ENCODE peak calls at places on chromosomes 12 and 14, in six cellular contexts. One of them, this sample, is unnamed.

GRCh38 chr12:49937639-49938300 is 12.8 kb upstream of the AQP2 start:
- DNase-seq in natural killer cell treated with Interleukin-12 subunit alpha and Interleukin-12 subunit beta and Interleukin-15 and Interleukin-18, amount 100 ng/mL, for 72 hours: no peak
- DNase-seq in NCI-H345: no peak
- DNase-seq in pons: no peak
- DNase-seq in adrenal gland: no peak
- DNase-seq in T-helper 2 cell: no peak
- DNase-seq in this sample: no peak

GRCh38 chr12:1552978-1553471 is 41.4 kb downstream of the FBXL14 start:
- DNase-seq in natural killer cell treated with Interleukin-12 subunit alpha and Interleukin-12 subunit beta and Interleukin-15 and Interleukin-18, amount 100 ng/mL, for 72 hours: no peak
- DNase-seq in NCI-H345: no peak
- DNase-seq in pons: no peak
- DNase-seq in adrenal gland: no peak
- DNase-seq in T-helper 2 cell: no peak
- DNase-seq in this sample: no peak

GRCh38 chr12:13268606-13269005 is 72.1 kb downstream of the EMP1 start:
- DNase-seq in natural killer cell treated with Interleukin-12 subunit alpha and Interleukin-12 subunit beta and Interleukin-15 and Interleukin-18, amount 100 ng/mL, for 72 hours: no peak
- DNase-seq in NCI-H345: no peak
- DNase-seq in pons: no peak
- DNase-seq in adrenal gland: no peak
- DNase-seq in T-helper 2 cell: no peak
- DNase-seq in this sample: no peak

GRCh38 chr14:61444215-61444768 is 122.9 kb downstream of the PRKCH start:
- DNase-seq in natural killer cell treated with Interleukin-12 subunit alpha and Interleukin-12 subunit beta and Interleukin-15 and Interleukin-18, amount 100 ng/mL, for 72 hours: peak
- DNase-seq in NCI-H345: no peak
- DNase-seq in pons: no peak
- DNase-seq in adrenal gland: no peak
- DNase-seq in T-helper 2 cell: peak
- DNase-seq in this sample: no peak

GRCh38 chr14:68458840-68459469 is 333.9 kb downstream of the ZFP36L1 start:
- DNase-seq in natural killer cell treated with Interleukin-12 subunit alpha and Interleukin-12 subunit beta and Interleukin-15 and Interleukin-18, amount 100 ng/mL, for 72 hours: no peak
- DNase-seq in NCI-H345: peak
- DNase-seq in pons: peak
- DNase-seq in adrenal gland: peak
- DNase-seq in T-helper 2 cell: no peak
- DNase-seq in this sample: no peak

GRCh38 chr12:116783503-116784237 is 45.6 kb downstream of the RNFT2 start:
- DNase-seq in natural killer cell treated with Interleukin-12 subunit alpha and Interleukin-12 subunit beta and Interleukin-15 and Interleukin-18, amount 100 ng/mL, for 72 hours: no peak
- DNase-seq in NCI-H345: no peak
- DNase-seq in pons: no peak
- DNase-seq in adrenal gland: no peak
- DNase-seq in T-helper 2 cell: no peak
- DNase-seq in this sample: no peak

GRCh38 chr12:89151536-89151935 is 200.8 kb downstream of the DUSP6 start:
- DNase-seq in natural killer cell treated with Interleukin-12 subunit alpha and Interleukin-12 subunit beta and Interleukin-15 and Interleukin-18, amount 100 ng/mL, for 72 hours: no peak
- DNase-seq in NCI-H345: no peak
- DNase-seq in pons: no peak
- DNase-seq in adrenal gland: no peak
- DNase-seq in T-helper 2 cell: no peak
- DNase-seq in this sample: no peak

GRCh38 chr14:58866386-58866785 is 228.6 kb downstream of the DACT1 start:
- DNase-seq in natural killer cell treated with Interleukin-12 subunit alpha and Interleukin-12 subunit beta and Interleukin-15 and Interleukin-18, amount 100 ng/mL, for 72 hours: no peak
- DNase-seq in NCI-H345: no peak
- DNase-seq in pons: peak
- DNase-seq in adrenal gland: no peak
- DNase-seq in T-helper 2 cell: no peak
- DNase-seq in this sample: no peak

GRCh38 chr14:94596361-94596760 is 15.1 kb downstream of the SERPINA5 start:
- DNase-seq in natural killer cell treated with Interleukin-12 subunit alpha and Interleukin-12 subunit beta and Interleukin-15 and Interleukin-18, amount 100 ng/mL, for 72 hours: no peak
- DNase-seq in NCI-H345: no peak
- DNase-seq in pons: no peak
- DNase-seq in adrenal gland: no peak
- DNase-seq in T-helper 2 cell: no peak
- DNase-seq in this sample: no peak

GRCh38 chr14:93997082-93997481 is at the start of gene CCDC197:
- DNase-seq in natural killer cell treated with Interleukin-12 subunit alpha and Interleukin-12 subunit beta and Interleukin-15 and Interleukin-18, amount 100 ng/mL, for 72 hours: no peak
- DNase-seq in NCI-H345: no peak
- DNase-seq in pons: no peak
- DNase-seq in adrenal gland: peak
- DNase-seq in T-helper 2 cell: no peak
- DNase-seq in this sample: no peak

GRCh38 chr14:81273521-81273920 is 52.8 kb upstream of the GTF2A1 start:
- DNase-seq in natural killer cell treated with Interleukin-12 subunit alpha and Interleukin-12 subunit beta and Interleukin-15 and Interleukin-18, amount 100 ng/mL, for 72 hours: no peak
- DNase-seq in NCI-H345: no peak
- DNase-seq in pons: no peak
- DNase-seq in adrenal gland: no peak
- DNase-seq in T-helper 2 cell: no peak
- DNase-seq in this sample: no peak

GRCh38 chr14:85909581-85909980 is 379.6 kb downstream of the FLRT2 start:
- DNase-seq in natural killer cell treated with Interleukin-12 subunit alpha and Interleukin-12 subunit beta and Interleukin-15 and Interleukin-18, amount 100 ng/mL, for 72 hours: no peak
- DNase-seq in NCI-H345: no peak
- DNase-seq in pons: no peak
- DNase-seq in adrenal gland: no peak
- DNase-seq in T-helper 2 cell: no peak
- DNase-seq in this sample: no peak

GRCh38 chr12:55927588-55928502 is at the start of gene PYM1:
- DNase-seq in natural killer cell treated with Interleukin-12 subunit alpha and Interleukin-12 subunit beta and Interleukin-15 and Interleukin-18, amount 100 ng/mL, for 72 hours: peak
- DNase-seq in NCI-H345: peak
- DNase-seq in pons: peak
- DNase-seq in adrenal gland: peak
- DNase-seq in T-helper 2 cell: peak
- DNase-seq in this sample: peak

GRCh38 chr14:51828017-51828797 is 32.2 kb upstream of the GNG2 start:
- DNase-seq in natural killer cell treated with Interleukin-12 subunit alpha and Interleukin-12 subunit beta and Interleukin-15 and Interleukin-18, amount 100 ng/mL, for 72 hours: peak
- DNase-seq in NCI-H345: no peak
- DNase-seq in pons: no peak
- DNase-seq in adrenal gland: peak
- DNase-seq in T-helper 2 cell: peak
- DNase-seq in this sample: no peak

GRCh38 chr12:120377611-120378010 is 8.6 kb upstream of the MSI1 start:
- DNase-seq in natural killer cell treated with Interleukin-12 subunit alpha and Interleukin-12 subunit beta and Interleukin-15 and Interleukin-18, amount 100 ng/mL, for 72 hours: no peak
- DNase-seq in NCI-H345: no peak
- DNase-seq in pons: no peak
- DNase-seq in adrenal gland: no peak
- DNase-seq in T-helper 2 cell: no peak
- DNase-seq in this sample: no peak

GRCh38 chr12:76790564-76791552 is 26.9 kb downstream of the ZDHHC17 start:
- DNase-seq in natural killer cell treated with Interleukin-12 subunit alpha and Interleukin-12 subunit beta and Interleukin-15 and Interleukin-18, amount 100 ng/mL, for 72 hours: no peak
- DNase-seq in NCI-H345: no peak
- DNase-seq in pons: peak
- DNase-seq in adrenal gland: no peak
- DNase-seq in T-helper 2 cell: peak
- DNase-seq in this sample: no peak

GRCh38 chr12:93882763-93883162 is 205.6 kb downstream of the CRADD start:
- DNase-seq in natural killer cell treated with Interleukin-12 subunit alpha and Interleukin-12 subunit beta and Interleukin-15 and Interleukin-18, amount 100 ng/mL, for 72 hours: no peak
- DNase-seq in NCI-H345: no peak
- DNase-seq in pons: no peak
- DNase-seq in adrenal gland: no peak
- DNase-seq in T-helper 2 cell: no peak
- DNase-seq in this sample: no peak

GRCh38 chr14:30382221-30382620 is 176.7 kb upstream of the G2E3 start:
- DNase-seq in natural killer cell treated with Interleukin-12 subunit alpha and Interleukin-12 subunit beta and Interleukin-15 and Interleukin-18, amount 100 ng/mL, for 72 hours: no peak
- DNase-seq in NCI-H345: no peak
- DNase-seq in pons: no peak
- DNase-seq in adrenal gland: no peak
- DNase-seq in T-helper 2 cell: no peak
- DNase-seq in this sample: no peak

GRCh38 chr14:73783107-73783727 is 68.4 kb upstream of the PTGR2 start:
- DNase-seq in natural killer cell treated with Interleukin-12 subunit alpha and Interleukin-12 subunit beta and Interleukin-15 and Interleukin-18, amount 100 ng/mL, for 72 hours: no peak
- DNase-seq in NCI-H345: no peak
- DNase-seq in pons: no peak
- DNase-seq in adrenal gland: no peak
- DNase-seq in T-helper 2 cell: no peak
- DNase-seq in this sample: peak

GRCh38 chr12:95882080-95882479 is 23.3 kb downstream of the SNRPF start:
- DNase-seq in natural killer cell treated with Interleukin-12 subunit alpha and Interleukin-12 subunit beta and Interleukin-15 and Interleukin-18, amount 100 ng/mL, for 72 hours: no peak
- DNase-seq in NCI-H345: no peak
- DNase-seq in pons: no peak
- DNase-seq in adrenal gland: no peak
- DNase-seq in T-helper 2 cell: no peak
- DNase-seq in this sample: no peak

GRCh38 chr12:13431041-13431440 is 234.5 kb downstream of the EMP1 start:
- DNase-seq in natural killer cell treated with Interleukin-12 subunit alpha and Interleukin-12 subunit beta and Interleukin-15 and Interleukin-18, amount 100 ng/mL, for 72 hours: no peak
- DNase-seq in NCI-H345: no peak
- DNase-seq in pons: no peak
- DNase-seq in adrenal gland: no peak
- DNase-seq in T-helper 2 cell: no peak
- DNase-seq in this sample: no peak

GRCh38 chr14:79356040-79356439 is 855.3 kb downstream of the DIO2 start:
- DNase-seq in natural killer cell treated with Interleukin-12 subunit alpha and Interleukin-12 subunit beta and Interleukin-15 and Interleukin-18, amount 100 ng/mL, for 72 hours: no peak
- DNase-seq in NCI-H345: no peak
- DNase-seq in pons: no peak
- DNase-seq in adrenal gland: no peak
- DNase-seq in T-helper 2 cell: no peak
- DNase-seq in this sample: no peak

GRCh38 chr12:59182191-59182590 is 261.9 kb upstream of the LRIG3 start:
- DNase-seq in natural killer cell treated with Interleukin-12 subunit alpha and Interleukin-12 subunit beta and Interleukin-15 and Interleukin-18, amount 100 ng/mL, for 72 hours: no peak
- DNase-seq in NCI-H345: no peak
- DNase-seq in pons: no peak
- DNase-seq in adrenal gland: no peak
- DNase-seq in T-helper 2 cell: no peak
- DNase-seq in this sample: no peak

GRCh38 chr12:41514907-41515306 is 326.8 kb downstream of the PDZRN4 start:
- DNase-seq in natural killer cell treated with Interleukin-12 subunit alpha and Interleukin-12 subunit beta and Interleukin-15 and Interleukin-18, amount 100 ng/mL, for 72 hours: no peak
- DNase-seq in NCI-H345: no peak
- DNase-seq in pons: no peak
- DNase-seq in adrenal gland: no peak
- DNase-seq in T-helper 2 cell: no peak
- DNase-seq in this sample: no peak

GRCh38 chr12:116378002-116378401 is 100.5 kb upstream of the MED13L start:
- DNase-seq in natural killer cell treated with Interleukin-12 subunit alpha and Interleukin-12 subunit beta and Interleukin-15 and Interleukin-18, amount 100 ng/mL, for 72 hours: no peak
- DNase-seq in NCI-H345: no peak
- DNase-seq in pons: no peak
- DNase-seq in adrenal gland: no peak
- DNase-seq in T-helper 2 cell: no peak
- DNase-seq in this sample: no peak

GRCh38 chr12:1279050-1279449 is 288.0 kb downstream of the ERC1 start:
- DNase-seq in natural killer cell treated with Interleukin-12 subunit alpha and Interleukin-12 subunit beta and Interleukin-15 and Interleukin-18, amount 100 ng/mL, for 72 hours: no peak
- DNase-seq in NCI-H345: no peak
- DNase-seq in pons: no peak
- DNase-seq in adrenal gland: no peak
- DNase-seq in T-helper 2 cell: no peak
- DNase-seq in this sample: no peak

GRCh38 chr12:62006076-62006732 is 254.0 kb upstream of the USP15 start:
- DNase-seq in natural killer cell treated with Interleukin-12 subunit alpha and Interleukin-12 subunit beta and Interleukin-15 and Interleukin-18, amount 100 ng/mL, for 72 hours: no peak
- DNase-seq in NCI-H345: peak
- DNase-seq in pons: peak
- DNase-seq in adrenal gland: peak
- DNase-seq in T-helper 2 cell: no peak
- DNase-seq in this sample: no peak

GRCh38 chr12:89732511-89732910 is 23.9 kb upstream of the ATP2B1 start:
- DNase-seq in natural killer cell treated with Interleukin-12 subunit alpha and Interleukin-12 subunit beta and Interleukin-15 and Interleukin-18, amount 100 ng/mL, for 72 hours: no peak
- DNase-seq in NCI-H345: no peak
- DNase-seq in pons: no peak
- DNase-seq in adrenal gland: no peak
- DNase-seq in T-helper 2 cell: no peak
- DNase-seq in this sample: no peak

GRCh38 chr14:37712976-37713431 is 117.6 kb downstream of the TTC6 start:
- DNase-seq in natural killer cell treated with Interleukin-12 subunit alpha and Interleukin-12 subunit beta and Interleukin-15 and Interleukin-18, amount 100 ng/mL, for 72 hours: no peak
- DNase-seq in NCI-H345: no peak
- DNase-seq in pons: no peak
- DNase-seq in adrenal gland: no peak
- DNase-seq in T-helper 2 cell: no peak
- DNase-seq in this sample: no peak

GRCh38 chr14:94120667-94121335 is 8.6 kb downstream of the IFI27L2 start:
- DNase-seq in natural killer cell treated with Interleukin-12 subunit alpha and Interleukin-12 subunit beta and Interleukin-15 and Interleukin-18, amount 100 ng/mL, for 72 hours: no peak
- DNase-seq in NCI-H345: no peak
- DNase-seq in pons: no peak
- DNase-seq in adrenal gland: no peak
- DNase-seq in T-helper 2 cell: no peak
- DNase-seq in this sample: no peak

GRCh38 chr12:109947511-109947910 is 47.4 kb downstream of the TCHP start:
- DNase-seq in natural killer cell treated with Interleukin-12 subunit alpha and Interleukin-12 subunit beta and Interleukin-15 and Interleukin-18, amount 100 ng/mL, for 72 hours: no peak
- DNase-seq in NCI-H345: no peak
- DNase-seq in pons: peak
- DNase-seq in adrenal gland: no peak
- DNase-seq in T-helper 2 cell: no peak
- DNase-seq in this sample: no peak

GRCh38 chr12:100127766-100128508 is 14.7 kb downstream of the BLTP3B start:
- DNase-seq in natural killer cell treated with Interleukin-12 subunit alpha and Interleukin-12 subunit beta and Interleukin-15 and Interleukin-18, amount 100 ng/mL, for 72 hours: no peak
- DNase-seq in NCI-H345: no peak
- DNase-seq in pons: no peak
- DNase-seq in adrenal gland: peak
- DNase-seq in T-helper 2 cell: no peak
- DNase-seq in this sample: no peak

GRCh38 chr14:23054000-23054811 is 3.1 kb downstream of the CDH24 start:
- DNase-seq in natural killer cell treated with Interleukin-12 subunit alpha and Interleukin-12 subunit beta and Interleukin-15 and Interleukin-18, amount 100 ng/mL, for 72 hours: no peak
- DNase-seq in NCI-H345: no peak
- DNase-seq in pons: no peak
- DNase-seq in adrenal gland: no peak
- DNase-seq in T-helper 2 cell: no peak
- DNase-seq in this sample: no peak

GRCh38 chr12:105419606-105420005 is 89.1 kb downstream of the C12orf75 start:
- DNase-seq in natural killer cell treated with Interleukin-12 subunit alpha and Interleukin-12 subunit beta and Interleukin-15 and Interleukin-18, amount 100 ng/mL, for 72 hours: no peak
- DNase-seq in NCI-H345: no peak
- DNase-seq in pons: no peak
- DNase-seq in adrenal gland: no peak
- DNase-seq in T-helper 2 cell: no peak
- DNase-seq in this sample: no peak

GRCh38 chr14:65019944-65020566 is 33.4 kb downstream of the FNTB start:
- DNase-seq in natural killer cell treated with Interleukin-12 subunit alpha and Interleukin-12 subunit beta and Interleukin-15 and Interleukin-18, amount 100 ng/mL, for 72 hours: no peak
- DNase-seq in NCI-H345: peak
- DNase-seq in pons: peak
- DNase-seq in adrenal gland: peak
- DNase-seq in T-helper 2 cell: no peak
- DNase-seq in this sample: no peak

GRCh38 chr14:50088731-50089130 is 27.6 kb downstream of the VCPKMT start:
- DNase-seq in natural killer cell treated with Interleukin-12 subunit alpha and Interleukin-12 subunit beta and Interleukin-15 and Interleukin-18, amount 100 ng/mL, for 72 hours: no peak
- DNase-seq in NCI-H345: no peak
- DNase-seq in pons: no peak
- DNase-seq in adrenal gland: no peak
- DNase-seq in T-helper 2 cell: no peak
- DNase-seq in this sample: no peak

GRCh38 chr14:78023112-78023511 is 147.1 kb upstream of the NRXN3 start:
- DNase-seq in natural killer cell treated with Interleukin-12 subunit alpha and Interleukin-12 subunit beta and Interleukin-15 and Interleukin-18, amount 100 ng/mL, for 72 hours: no peak
- DNase-seq in NCI-H345: no peak
- DNase-seq in pons: no peak
- DNase-seq in adrenal gland: no peak
- DNase-seq in T-helper 2 cell: no peak
- DNase-seq in this sample: no peak

This sample was measured in heart right ventricle.